ENCODE peak calls at places on chromosomes 1 and 21, in six cellular contexts. X is activated naive CD8-positive, alpha-beta T cell treated with anti-CD3 and anti-CD28 coated beads, Interleukin-2, amount 10 ng/mL, durations not matched to agents 7 days and 5 days; N is lung; V is left ventricle myocardium superior; K is A549; A is heart left ventricle. H is an unnamed sample.

GRCh38 chr1:16630661-16631247 is 17.4 kb upstream of the NBPF1 start:
- ATAC-seq in X (no peak), N (no peak), V (no peak), K (no peak), A (no peak), H (no peak)

GRCh38 chr1:200638073-200638472 is 17.5 kb upstream of the KIF14 start:
- ATAC-seq in X (no peak), N (no peak), V (no peak), K (peak), A (no peak), H (no peak)

GRCh38 chr1:183103141-183103540 is 79.9 kb downstream of the LAMC1 start:
- ATAC-seq in X (no peak), N (no peak), V (no peak), K (no peak), A (no peak), H (no peak)

GRCh38 chr1:82065917-82066316 is 265.2 kb downstream of the ADGRL2 start:
- ATAC-seq in X (no peak), N (no peak), V (peak), K (no peak), A (peak), H (no peak)

GRCh38 chr1:204104331-204105222 is 31.7 kb downstream of the SOX13 start:
- ATAC-seq in X (peak), N (peak), V (peak), K (peak), A (peak), H (peak)

GRCh38 chr1:19124273-19124672 is 85.8 kb downstream of the UBR4 start:
- ATAC-seq in X (peak), N (no peak), V (no peak), K (no peak), A (no peak), H (no peak)

GRCh38 chr1:170776147-170776734 is 112.3 kb downstream of the PRRX1 start:
- ATAC-seq in X (no peak), N (no peak), V (peak), K (no peak), A (peak), H (peak)

GRCh38 chr1:16229976-16230740 is 6.8 kb downstream of the CPLANE2 start:
- ATAC-seq in X (no peak), N (no peak), V (no peak), K (no peak), A (no peak), H (no peak)

GRCh38 chr21:36069713-36070573 is at the start of gene CBR1:
- ATAC-seq in X (peak), N (peak), V (peak), K (peak), A (peak), H (peak)

GRCh38 chr1:201396859-201397464 is 2.2 kb downstream of the LAD1 start:
- ATAC-seq in X (no peak), N (peak), V (peak), K (peak), A (no peak), H (no peak)

GRCh38 chr1:89687254-89687653 is 54.3 kb downstream of the LRRC8C start:
- ATAC-seq in X (no peak), N (no peak), V (no peak), K (no peak), A (no peak), H (no peak)

GRCh38 chr1:56511323-56511722 is 68.0 kb downstream of the PLPP3 start:
- ATAC-seq in X (no peak), N (no peak), V (no peak), K (no peak), A (no peak), H (no peak)

H was measured in gastroesophageal sphincter.